ENCODE peak calls at places on chromosomes 11 and 22, in ten cellular contexts. T, L, F, M, U, K, P, C, A and R are unnamed samples.

GRCh38 chr11:134656861-134657540 is 245.0 kb upstream of the B3GAT1 start:
- DNase-seq in T (no peak), L (no peak), F (peak), M (no peak), U (no peak), K (no peak), P (no peak), C (no peak), A (no peak), R (no peak)

GRCh38 chr11:111627591-111627990 is 25.3 kb downstream of the SIK2 start:
- DNase-seq in T (no peak), L (no peak), F (no peak), M (no peak), U (no peak), K (no peak), P (no peak), C (no peak), A (no peak), R (no peak)

GRCh38 chr11:116078101-116078561 is 573.9 kb upstream of the CADM1 start:
- DNase-seq in T (no peak), L (no peak), F (no peak), M (no peak), U (no peak), K (no peak), P (no peak), C (peak), A (no peak), R (no peak)

GRCh38 chr11:60899021-60899936 is 7.1 kb downstream of the PRPF19 start:
- DNase-seq in T (peak), L (peak), F (peak), M (peak), U (peak), K (peak), P (no peak), C (peak), A (no peak), R (peak)

GRCh38 chr11:22392561-22392960 is 54.4 kb downstream of the SLC17A6 start:
- DNase-seq in T (no peak), L (no peak), F (no peak), M (no peak), U (no peak), K (no peak), P (no peak), C (no peak), A (no peak), R (no peak)

GRCh38 chr11:70467196-70468085 is 69.1 kb downstream of the CTTN start:
- DNase-seq in T (no peak), L (peak), F (no peak), M (peak), U (peak), K (no peak), P (no peak), C (peak), A (peak), R (peak)

GRCh38 chr11:1230456-1231395 is 7.9 kb downstream of the MUC5B start:
- DNase-seq in T (no peak), L (no peak), F (no peak), M (no peak), U (peak), K (no peak), P (no peak), C (no peak), A (no peak), R (no peak)

GRCh38 chr11:88338223-88338661 is 706 bp upstream of the CTSC start:
- DNase-seq in T (peak), L (no peak), F (peak), M (peak), U (peak), K (peak), P (no peak), C (peak), A (no peak), R (peak)

GRCh38 chr11:11808992-11809583 is 32.7 kb upstream of the USP47 start:
- DNase-seq in T (no peak), L (no peak), F (no peak), M (no peak), U (no peak), K (no peak), P (no peak), C (no peak), A (no peak), R (no peak)

GRCh38 chr11:35487532-35488078 is 37.8 kb downstream of the PAMR1 start:
- DNase-seq in T (no peak), L (peak), F (no peak), M (no peak), U (no peak), K (no peak), P (no peak), C (peak), A (no peak), R (peak)

GRCh38 chr11:14446701-14447169 is 52.9 kb downstream of the COPB1 start:
- DNase-seq in T (no peak), L (no peak), F (no peak), M (peak), U (peak), K (no peak), P (no peak), C (no peak), A (no peak), R (no peak)

GRCh38 chr22:19036523-19037273 is 85.5 kb downstream of the DGCR2 start:
- DNase-seq in T (no peak), L (no peak), F (no peak), M (no peak), U (no peak), K (no peak), P (no peak), C (no peak), A (no peak), R (no peak)

GRCh38 chr22:24133187-24133965 is 47.9 kb upstream of the SUSD2 start:
- DNase-seq in T (peak), L (no peak), F (peak), M (no peak), U (no peak), K (peak), P (no peak), C (no peak), A (no peak), R (no peak)

GRCh38 chr11:69356703-69357457 is 62.9 kb downstream of the MYEOV start:
- DNase-seq in T (no peak), L (no peak), F (no peak), M (no peak), U (no peak), K (no peak), P (no peak), C (no peak), A (no peak), R (no peak)

GRCh38 chr11:47179655-47179991 is 2.9 kb upstream of the ARFGAP2 start:
- DNase-seq in T (peak), L (peak), F (peak), M (peak), U (no peak), K (peak), P (no peak), C (peak), A (no peak), R (peak)

GRCh38 chr22:37242395-37242918 is 1.6 kb downstream of the RAC2 start:
- DNase-seq in T (peak), L (no peak), F (peak), M (peak), U (peak), K (peak), P (peak), C (peak), A (peak), R (no peak)

GRCh38 chr22:31923761-31924160 is 20.6 kb upstream of the YWHAH start:
- DNase-seq in T (no peak), L (no peak), F (no peak), M (no peak), U (no peak), K (no peak), P (no peak), C (no peak), A (no peak), R (no peak)